ENCODE peak calls at places on chromosomes 5 and 9, in eight cellular contexts. Q, F, N, A, D, R, B and P are unnamed samples. For H3K36me3 and H3K4me1, the result is how much of the 10 kb centered on the place peaks cover.

GRCh38 chr9:21744874-21745273 is 57.6 kb upstream of the MTAP start:
- DNase-seq in A (no peak), Q (no peak), D (no peak), R (no peak), B (no peak), F (no peak), N (no peak), P (no peak)

GRCh38 chr9:34510032-34510431 is 12.8 kb downstream of the ENHO start:
- DNase-seq in F (no peak), Q (no peak), B (no peak), D (no peak), A (no peak), R (no peak), N (no peak), P (no peak)

GRCh38 chr5:177964471-177964870 is 31.6 kb downstream of the PROP1 start:
- DNase-seq in D (no peak), B (no peak), A (no peak), N (no peak), Q (no peak), F (no peak), R (no peak), P (no peak)

GRCh38 chr9:112411626-112412027 is 31.7 kb downstream of the HSDL2 start:
- DNase-seq in D (no peak), F (no peak), R (no peak), Q (no peak), A (no peak), B (no peak), N (no peak), P (no peak)

GRCh38 chr9:135037521-135038250 is 49.8 kb upstream of the OLFM1 start:
- DNase-seq in D (no peak), R (no peak), N (no peak), Q (no peak), B (peak), A (no peak), F (no peak), P (no peak)

GRCh38 chr5:106312360-106312759 is 1358.4 kb downstream of the EFNA5 start:
- DNase-seq in D (no peak), F (no peak), R (no peak), B (no peak), A (no peak), N (no peak), Q (no peak), P (no peak)

GRCh38 chr5:112604741-112605390 is 132.8 kb upstream of the APC start:
- DNase-seq in F (no peak), R (no peak), B (no peak), A (no peak), D (peak), Q (no peak), N (no peak), P (no peak)

GRCh38 chr5:170691623-170692022 is 91.9 kb upstream of the GABRP start:
- DNase-seq in N (no peak), D (no peak), A (no peak), F (no peak), B (peak), Q (no peak), R (no peak), P (no peak)

GRCh38 chr5:132055441-132055807 is 5.0 kb upstream of the IL3 start:
- DNase-seq in Q (no peak), F (no peak), N (no peak), R (no peak), B (no peak), D (no peak), A (no peak), P (no peak)

GRCh38 chr9:110192531-110193326 is 15.2 kb downstream of the C9orf152 start:
- DNase-seq in B (no peak), A (no peak), N (no peak), F (no peak), R (no peak), Q (peak), D (no peak), P (no peak)

GRCh38 chr5:69007086-69007672 is 86.6 kb upstream of the SLC30A5 start:
- DNase-seq in N (no peak), R (no peak), F (no peak), B (peak), D (no peak), Q (no peak), A (no peak), P (no peak)

DNA sequence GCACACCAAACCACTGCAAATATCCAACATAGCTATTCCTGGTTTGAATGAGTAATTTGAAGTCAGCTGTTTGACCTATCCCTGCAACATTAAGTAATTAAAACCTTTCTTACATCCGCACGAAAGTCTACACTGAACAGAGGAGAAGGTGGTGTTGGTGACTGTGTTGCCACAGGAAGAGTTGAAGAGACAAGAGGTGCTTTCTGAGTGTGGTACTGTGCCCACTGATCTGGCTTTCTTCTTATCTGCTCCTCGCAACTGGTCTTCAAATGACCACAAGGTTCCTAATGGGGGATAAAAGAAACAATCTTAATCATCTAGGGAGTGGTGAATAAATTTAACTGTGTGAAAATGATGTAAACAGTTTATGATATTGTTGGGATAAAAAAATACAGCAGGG is 29.4 kb upstream of the PDCL start:
- DNase-seq in A (no peak), R (no peak), Q (no peak), B (no peak), F (no peak), N (no peak), D (no peak), P (no peak)
- H3K36me3 ChIP-seq in A (under half), R (under half), Q (under half), B (half or more), F (half or more), N (half or more), D (under half), P (under half)

GRCh38 chr9:136672431-136673087 is 9.8 kb downstream of the EGFL7 start:
- DNase-seq in N (peak), B (no peak), R (no peak), F (no peak), D (no peak), A (no peak), Q (no peak), P (no peak)

GRCh38 chr9:136671646-136672430 is 9.1 kb downstream of the EGFL7 start:
- DNase-seq in N (peak), A (peak), Q (peak), B (peak), F (no peak), R (no peak), D (no peak), P (no peak)

GRCh38 chr9:136670571-136671253 is 8.0 kb downstream of the EGFL7 start:
- DNase-seq in N (peak), R (no peak), A (no peak), B (no peak), F (no peak), D (no peak), Q (no peak), P (no peak)

GRCh38 chr9:136669791-136670464 is 7.2 kb downstream of the EGFL7 start:
- DNase-seq in B (no peak), A (no peak), F (no peak), R (no peak), D (no peak), Q (no peak), N (peak), P (no peak)

DNA sequence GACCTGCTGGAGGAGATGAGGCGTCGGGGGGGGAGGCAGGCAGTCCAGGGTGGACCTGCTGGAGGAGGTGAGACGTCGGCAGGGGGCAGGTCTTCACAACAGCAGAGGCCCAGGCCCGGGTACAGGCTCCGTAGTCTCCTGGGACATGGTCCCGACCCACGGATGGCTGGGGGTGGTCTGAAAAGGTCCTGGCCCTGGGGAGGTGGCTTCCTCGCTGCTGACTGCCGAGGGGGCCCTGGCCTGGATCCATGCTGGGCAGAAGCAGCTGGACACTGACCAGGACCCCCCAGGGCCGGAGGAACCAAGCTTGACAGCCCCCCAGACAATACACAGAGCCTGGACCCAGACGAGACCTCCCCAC is 8.5 kb downstream of the EGFL7 start:
- DNase-seq in R (no peak), A (no peak), D (no peak), N (peak), Q (no peak), B (no peak), F (no peak), P (no peak)
- H3K4me1 ChIP-seq in R (under half), A (under half), D (under half), N (half or more), Q (under half), B (under half), F (half or more), P (under half)

GRCh38 chr9:37522971-37523370 is 37.2 kb downstream of the POLR1E start:
- DNase-seq in D (no peak), N (no peak), Q (no peak), R (no peak), B (no peak), A (no peak), F (no peak), P (no peak)

GRCh38 chr9:37529111-37529510 is 43.4 kb downstream of the POLR1E start:
- DNase-seq in R (no peak), Q (no peak), D (peak), N (peak), F (no peak), B (no peak), A (peak), P (no peak)

GRCh38 chr9:37531699-37532098 is 44.5 kb downstream of the FBXO10 start:
- DNase-seq in D (peak), N (no peak), F (no peak), Q (no peak), R (no peak), B (no peak), A (peak), P (no peak)

GRCh38 chr9:37523916-37524315 is 38.2 kb downstream of the POLR1E start:
- DNase-seq in Q (no peak), F (no peak), A (no peak), B (no peak), R (no peak), D (no peak), N (no peak), P (no peak)

DNA sequence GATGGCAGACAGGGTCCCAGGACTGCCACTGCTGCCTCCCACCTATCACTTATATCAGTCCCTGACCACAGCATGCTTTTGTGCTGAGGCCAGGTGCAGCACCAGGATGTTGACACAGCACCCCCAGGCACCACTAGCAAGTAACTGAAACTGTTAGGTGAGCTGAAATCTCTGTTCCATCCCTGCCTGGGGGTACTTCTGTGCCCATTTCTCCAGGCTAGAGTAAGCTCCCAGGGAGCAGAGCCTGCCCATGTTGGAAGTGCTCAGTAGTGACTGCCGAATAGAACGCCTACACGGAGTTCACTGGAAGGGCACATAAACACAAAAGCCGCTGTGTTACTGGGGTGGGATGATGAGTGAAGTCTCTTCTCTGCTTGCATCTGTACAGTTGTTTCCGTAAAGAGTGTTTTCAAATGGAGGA is 42.9 kb downstream of the POLR1E start:
- DNase-seq in R (no peak), A (no peak), F (no peak), B (no peak), D (no peak), Q (no peak), N (no peak), P (no peak)
- H3K36me3 ChIP-seq in R (under half), A (under half), F (half or more), B (under half), D (under half), Q (under half), N (under half), P (under half)

GRCh38 chr5:149636191-149636860 is 55.0 kb downstream of the ARHGEF37 start:
- DNase-seq in Q (no peak), D (no peak), R (no peak), B (no peak), A (no peak), N (no peak), F (no peak), P (no peak)
- H3K4me1 ChIP-seq in Q (under half), D (under half), R (under half), B (under half), A (under half), N (under half), F (under half), P (under half)

GRCh38 chr9:133476036-133476435 is 2.9 kb downstream of the SLC2A6 start:
- DNase-seq in F (no peak), N (peak), Q (no peak), A (no peak), D (no peak), B (no peak), R (no peak), P (no peak)
- H3K36me3 ChIP-seq in F (under half), N (under half), Q (under half), A (under half), D (under half), B (under half), R (under half), P (under half)

DNA sequence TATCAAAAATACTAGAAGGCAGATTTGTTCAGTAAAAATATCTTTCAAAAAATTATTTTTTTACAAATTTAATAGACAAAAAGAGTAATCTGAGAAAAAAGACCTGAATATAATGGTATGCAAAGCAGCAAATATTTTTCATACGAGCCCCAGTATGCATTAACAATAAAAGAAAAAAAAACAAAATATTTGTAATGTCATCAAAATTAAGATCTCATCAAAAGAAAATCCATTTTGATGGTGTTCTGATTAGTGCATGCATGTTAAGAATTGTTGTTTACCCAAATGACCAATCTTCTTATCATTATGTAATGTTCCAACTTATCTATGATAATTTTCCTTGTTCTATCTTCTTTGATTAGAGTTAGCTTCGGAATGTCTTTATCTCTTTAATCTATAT is 106.1 kb downstream of the CDH9 start:
- DNase-seq in A (no peak), N (no peak), R (no peak), F (no peak), B (no peak), Q (no peak), D (no peak), P (no peak)
- H3K4me1 ChIP-seq in A (under half), N (under half), R (under half), F (under half), B (under half), Q (under half), D (under half), P (under half)

DNA sequence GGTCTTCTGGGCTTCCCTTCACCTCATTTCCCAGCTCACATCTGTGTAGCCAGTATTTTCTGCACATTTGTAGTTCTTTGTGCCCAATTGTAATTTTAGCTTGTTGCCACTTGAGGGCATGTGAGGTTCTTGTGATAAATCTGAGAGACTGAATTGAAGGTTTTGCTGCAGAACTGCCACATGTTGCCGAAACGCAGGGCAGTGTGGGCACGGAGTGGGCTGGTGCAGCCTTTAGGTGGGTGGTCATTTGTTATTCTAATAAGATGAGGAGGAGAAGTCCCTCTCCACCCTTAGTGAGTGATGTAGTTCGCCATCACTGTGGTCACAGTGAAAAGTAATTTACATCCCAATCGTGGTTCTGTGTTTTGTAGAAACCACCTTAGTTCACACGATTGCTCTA is 21.2 kb downstream of the OTULIN start:
- DNase-seq in F (no peak), N (no peak), B (peak), D (peak), Q (peak), R (no peak), A (peak), P (no peak)
- H3K36me3 ChIP-seq in F (half or more), N (half or more), B (under half), D (under half), Q (under half), R (under half), A (half or more), P (under half)

DNA sequence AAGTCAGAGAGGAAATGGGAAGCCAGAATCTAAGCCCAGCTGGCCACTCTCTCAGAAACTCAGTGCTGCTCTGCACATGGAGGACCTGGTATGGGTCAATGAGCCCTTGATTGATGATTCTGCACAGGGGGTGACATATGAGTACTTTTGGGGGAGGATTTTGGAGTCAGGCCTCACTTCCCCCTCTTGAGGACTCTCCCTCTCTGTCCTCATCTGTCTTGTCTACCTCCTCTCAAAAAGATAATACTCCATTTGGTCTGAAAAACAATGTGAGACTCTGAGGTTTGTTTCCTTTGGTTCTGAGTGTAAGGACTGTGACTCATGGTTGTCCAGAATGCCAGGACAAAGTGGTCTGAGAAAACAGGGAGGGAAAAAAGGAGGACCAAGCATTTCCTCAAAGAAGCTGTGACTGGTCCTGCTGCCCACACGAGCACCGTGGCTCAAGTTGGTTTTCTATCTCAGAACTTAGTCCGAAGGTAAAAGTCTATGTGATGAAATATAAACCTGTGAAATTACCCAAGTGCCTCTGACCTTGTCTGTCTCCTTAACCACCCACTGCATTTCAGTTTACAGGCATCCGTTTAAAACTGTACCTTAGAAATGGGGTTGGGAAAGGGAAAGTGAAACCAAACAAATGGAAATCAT is 11.1 kb downstream of the TTC39B start:
- DNase-seq in A (peak), Q (no peak), D (peak), B (no peak), R (no peak), N (no peak), F (no peak), P (no peak)
- H3K4me1 ChIP-seq in A (half or more), Q (under half), D (under half), B (under half), R (under half), N (under half), F (under half), P (under half)

GRCh38 chr5:95519681-95520080 is 35.1 kb downstream of the SKIC3 start:
- DNase-seq in F (no peak), N (no peak), D (no peak), Q (no peak), B (no peak), A (no peak), R (no peak), P (no peak)
- H3K36me3 ChIP-seq in F (half or more), N (half or more), D (under half), Q (under half), B (under half), A (under half), R (under half), P (under half)